ENCODE peak calls at places on chromosome 5, in four cellular contexts. One of them, this sample, is unnamed.

GRCh38 chr5:177040814-177041410 is 18.4 kb downstream of the ZNF346 start:
- DNase-seq in left kidney: no peak
- DNase-seq in ecto neural progenitor cell: no peak
- DNase-seq in memory B cell: no peak
- DNase-seq in this sample: no peak

GRCh38 chr5:79070002-79070567 is 518 bp downstream of the BHMT2 start:
- DNase-seq in left kidney: peak
- DNase-seq in ecto neural progenitor cell: no peak
- DNase-seq in memory B cell: no peak
- DNase-seq in this sample: no peak

GRCh38 chr5:57671371-57671770 is 188.8 kb upstream of the ACTBL2 start:
- DNase-seq in left kidney: no peak
- DNase-seq in ecto neural progenitor cell: no peak
- DNase-seq in memory B cell: no peak
- DNase-seq in this sample: no peak

GRCh38 chr5:55691265-55692105 is 20.6 kb downstream of the SLC38A9 start:
- DNase-seq in left kidney: peak
- DNase-seq in ecto neural progenitor cell: no peak
- DNase-seq in memory B cell: no peak
- DNase-seq in this sample: no peak

GRCh38 chr5:10488144-10488543 is 46.5 kb downstream of the ROPN1L start:
- DNase-seq in left kidney: no peak
- DNase-seq in ecto neural progenitor cell: no peak
- DNase-seq in memory B cell: no peak
- DNase-seq in this sample: no peak

GRCh38 chr5:59079622-59080620 is 497.0 kb downstream of the RAB3C start:
- DNase-seq in left kidney: peak
- DNase-seq in ecto neural progenitor cell: no peak
- DNase-seq in memory B cell: no peak
- DNase-seq in this sample: no peak

GRCh38 chr5:7714697-7715096 is 136.2 kb downstream of the CFAP90 start:
- DNase-seq in left kidney: no peak
- DNase-seq in ecto neural progenitor cell: no peak
- DNase-seq in memory B cell: no peak
- DNase-seq in this sample: no peak

GRCh38 chr5:170262061-170262764 is 29.4 kb downstream of the C5orf58 start:
- DNase-seq in left kidney: no peak
- DNase-seq in ecto neural progenitor cell: no peak
- DNase-seq in memory B cell: no peak
- DNase-seq in this sample: no peak

GRCh38 chr5:143128412-143129071 is 274.9 kb downstream of the NR3C1 start:
- DNase-seq in left kidney: peak
- DNase-seq in ecto neural progenitor cell: no peak
- DNase-seq in memory B cell: no peak
- DNase-seq in this sample: no peak

GRCh38 chr5:57128325-57128724 is 45.5 kb upstream of the GPBP1 start:
- DNase-seq in left kidney: no peak
- DNase-seq in ecto neural progenitor cell: no peak
- DNase-seq in memory B cell: no peak
- DNase-seq in this sample: no peak

GRCh38 chr5:14445581-14446290 is 135.9 kb upstream of the OTULINL start:
- DNase-seq in left kidney: peak
- DNase-seq in ecto neural progenitor cell: peak
- DNase-seq in memory B cell: no peak
- DNase-seq in this sample: no peak

GRCh38 chr5:16578474-16578883 is 38.3 kb downstream of the RETREG1 start:
- DNase-seq in left kidney: peak
- DNase-seq in ecto neural progenitor cell: no peak
- DNase-seq in memory B cell: no peak
- DNase-seq in this sample: no peak

GRCh38 chr5:73238873-73239272 is 65.9 kb downstream of the TMEM174 start:
- DNase-seq in left kidney: no peak
- DNase-seq in ecto neural progenitor cell: no peak
- DNase-seq in memory B cell: no peak
- DNase-seq in this sample: no peak

GRCh38 chr5:126658526-126658925 is 57.8 kb downstream of the PHAX start:
- DNase-seq in left kidney: peak
- DNase-seq in ecto neural progenitor cell: no peak
- DNase-seq in memory B cell: no peak
- DNase-seq in this sample: no peak

GRCh38 chr5:54520438-54520846 is 2.9 kb downstream of the SNX18 start:
- DNase-seq in left kidney: peak
- DNase-seq in ecto neural progenitor cell: no peak
- DNase-seq in memory B cell: no peak
- DNase-seq in this sample: no peak

GRCh38 chr5:218457-219289 is 553 bp downstream of the SDHA start:
- DNase-seq in left kidney: peak
- DNase-seq in ecto neural progenitor cell: peak
- DNase-seq in memory B cell: peak
- DNase-seq in this sample: no peak

GRCh38 chr5:80275347-80275746 is 19.5 kb upstream of the SERINC5 start:
- DNase-seq in left kidney: peak
- DNase-seq in ecto neural progenitor cell: no peak
- DNase-seq in memory B cell: no peak
- DNase-seq in this sample: no peak

GRCh38 chr5:109852371-109853160 is 162.8 kb downstream of the MAN2A1 start:
- DNase-seq in left kidney: no peak
- DNase-seq in ecto neural progenitor cell: no peak
- DNase-seq in memory B cell: no peak
- DNase-seq in this sample: no peak

GRCh38 chr5:95822038-95822407 is 503 bp downstream of the GLRX start:
- DNase-seq in left kidney: peak
- DNase-seq in ecto neural progenitor cell: peak
- DNase-seq in memory B cell: peak
- DNase-seq in this sample: no peak

This sample was measured in type B pancreatic cell.